ENCODE peak calls at places on chromosomes 13 and 19, in nine cellular contexts. N is NCI-H748 treated with DMSO at 0.1 percent for 48 hours; S is heart left ventricle; Z is stimulated activated CD4-positive, alpha-beta T cell treated with anti-CD3 and anti-CD28 coated beads, Interleukin-4, amount 100 ng/mL, for 1 hour; P is left ventricle myocardium inferior; H is mesenteric fat pad; C is RPMI7951; W is endothelial cell; U is left cardiac atrium. G is an unnamed sample.

GRCh38 chr13:51221674-51222509 is at the start of gene FAM124A:
- DNase-seq in Z (peak; percentile 56), S (peak; percentile 55), C (peak; percentile 32), W (peak; percentile 71), U (peak; percentile 67), P (peak; percentile 50), H (no peak), N (peak; percentile 38), G (no peak)

GRCh38 chr19:8491574-8491973 is 10.9 kb downstream of the PRAM1 start:
- DNase-seq in S (no peak), Z (no peak), P (no peak), W (no peak), U (no peak), N (no peak), H (no peak), C (no peak), G (no peak)

GRCh38 chr19:6340493-6341201 is 7.2 kb upstream of the ACER1 start:
- DNase-seq in N (no peak), W (no peak), H (no peak), C (no peak), S (no peak), P (no peak), Z (no peak), U (no peak), G (no peak)

GRCh38 chr13:109500146-109500773 is 286.1 kb downstream of the IRS2 start:
- DNase-seq in C (no peak), U (no peak), N (no peak), W (peak; percentile 37), P (no peak), Z (no peak), H (no peak), S (no peak), G (no peak)

GRCh38 chr19:10291554-10292205 is 1.9 kb downstream of the ICAM5 start:
- DNase-seq in P (no peak), U (no peak), N (no peak), Z (no peak), S (no peak), W (no peak), C (no peak), H (no peak), G (no peak)

GRCh38 chr13:49810825-49811526 is 18.5 kb upstream of the KPNA3 start:
- DNase-seq in S (no peak), U (peak; percentile 34), Z (no peak), H (no peak), W (no peak), C (no peak), P (no peak), N (no peak), G (no peak)

GRCh38 chr13:80499536-80500280 is 158.8 kb upstream of the SPRY2 start:
- DNase-seq in W (no peak), Z (no peak), U (no peak), S (no peak), H (no peak), N (no peak), C (no peak), P (no peak), G (no peak)

GRCh38 chr13:107809125-107809524 is 406.2 kb downstream of the LIG4 start:
- DNase-seq in Z (no peak), N (no peak), P (no peak), S (no peak), H (no peak), W (no peak), C (no peak), U (no peak), G (no peak)

GRCh38 chr13:40672310-40673060 is 6.0 kb upstream of the FOXO1 start:
- DNase-seq in U (no peak), W (no peak), S (no peak), Z (no peak), C (peak; percentile 79), P (no peak), N (peak; percentile 53), H (no peak), G (no peak)

GRCh38 chr13:73096173-73097117 is 37.6 kb downstream of the KLF5 start:
- DNase-seq in U (no peak), W (no peak), S (no peak), Z (no peak), H (no peak), P (no peak), N (no peak), C (peak; percentile 17), G (no peak)

GRCh38 chr13:39051157-39051556 is 12.9 kb downstream of the NHLRC3 start:
- DNase-seq in H (no peak), U (no peak), C (peak; percentile 33), Z (no peak), W (no peak), P (no peak), N (peak; percentile 58), S (no peak), G (no peak)

GRCh38 chr19:843180-843835 is 2.5 kb downstream of the PRTN3 start:
- DNase-seq in U (no peak), H (no peak), W (peak; percentile 37), S (no peak), N (no peak), Z (no peak), P (no peak), C (no peak), G (no peak)

GRCh38 chr13:109783447-109783814 is 3.0 kb downstream of the IRS2 start:
- DNase-seq in H (no peak), S (no peak), W (peak; percentile 38), C (no peak), Z (no peak), P (no peak), N (no peak), U (no peak), G (no peak)

G was measured in T follicular helper cell.